ENCODE peak calls at places on chromosomes 6 and 20, in nine cellular contexts. N is left ventricle myocardium inferior; H is NCI-H2081; Q is foreskin fibroblast; O is stimulated activated CD4-positive, alpha-beta T cell treated with anti-CD3 and anti-CD28 coated beads, Interleukin-1b, Interleukin-23, amount 100 ng/mL, for 4 hours; Y is effector CD4-positive, alpha-beta T cell; L is HCT116; Z is RPMI8226; A is natural killer cell treated with Interleukin-12 subunit alpha and Interleukin-12 subunit beta and Interleukin-15 and Interleukin-18, amount 100 ng/mL, for 72 hours. B is an unnamed sample.

GRCh38 chr6:287500-287883 is 4.8 kb upstream of the DUSP22 start:
- DNase-seq in Y (no peak), L (no peak), Q (no peak), A (no peak), N (no peak), Z (peak), H (no peak), O (no peak), B (no peak)

GRCh38 chr20:40668449-40669228 is 20.4 kb downstream of the MAFB start:
- DNase-seq in Y (no peak), Q (no peak), Z (no peak), N (no peak), O (no peak), A (no peak), L (no peak), H (no peak), B (no peak)

GRCh38 chr20:41316602-41317535 is 662 bp downstream of the ZHX3 start:
- DNase-seq in N (peak), Y (peak), O (peak), A (peak), L (no peak), H (peak), Z (peak), Q (peak), B (peak)

GRCh38 chr20:34562643-34563042 is 4.1 kb downstream of the MAP1LC3A start:
- DNase-seq in L (no peak), A (no peak), Q (peak), H (no peak), N (no peak), O (no peak), Z (peak), Y (no peak), B (no peak)

GRCh38 chr20:33790571-33790970 is 20.6 kb upstream of the CHMP4B start:
- DNase-seq in A (no peak), N (no peak), L (no peak), H (no peak), Z (no peak), Y (no peak), O (no peak), Q (no peak), B (no peak)

GRCh38 chr20:19764207-19764606 is 6.1 kb downstream of the RIN2 start:
- DNase-seq in Q (no peak), Y (no peak), A (no peak), L (no peak), N (no peak), O (no peak), Z (no peak), H (no peak), B (no peak)

GRCh38 chr6:613981-614380 is 42.9 kb downstream of the HUS1B start:
- DNase-seq in O (no peak), Y (no peak), N (no peak), L (no peak), H (no peak), A (no peak), Z (no peak), Q (no peak), B (no peak)

GRCh38 chr6:33208089-33208967 is at the start of gene RING1:
- DNase-seq in L (no peak), Q (peak), A (peak), Z (peak), Y (peak), H (peak), O (peak), N (peak), B (peak)

GRCh38 chr6:2957696-2958330 is 13.6 kb downstream of the SERPINB6 start:
- DNase-seq in Y (no peak), L (no peak), N (peak), Q (no peak), H (no peak), O (no peak), Z (no peak), A (no peak), B (no peak)

GRCh38 chr6:52493669-52494068 is 73.5 kb downstream of the EFHC1 start:
- DNase-seq in Z (no peak), H (no peak), L (no peak), N (no peak), O (no peak), Q (peak), Y (no peak), A (no peak), B (no peak)

GRCh38 chr6:4308354-4308753 is 173.0 kb upstream of the ECI2 start:
- DNase-seq in O (no peak), H (no peak), A (no peak), Y (no peak), Z (no peak), L (no peak), Q (no peak), N (no peak), B (no peak)

GRCh38 chr6:33856655-33857054 is 52.9 kb upstream of the MLN start:
- DNase-seq in Z (peak), H (no peak), Q (no peak), L (no peak), N (no peak), A (peak), O (peak), Y (peak), B (peak)

GRCh38 chr6:88650029-88650619 is 313.3 kb downstream of the RNGTT start:
- DNase-seq in L (no peak), Y (no peak), Q (peak), A (no peak), Z (peak), H (no peak), O (no peak), N (no peak), B (no peak)

GRCh38 chr6:55047433-55048044 is 126.8 kb upstream of the HCRTR2 start:
- DNase-seq in Q (no peak), Y (no peak), Z (no peak), N (no peak), O (no peak), H (peak), A (no peak), L (no peak), B (no peak)

GRCh38 chr6:89410231-89411018 is 1.6 kb downstream of the RRAGD start:
- DNase-seq in N (no peak), H (no peak), Z (peak), A (no peak), L (no peak), O (no peak), Y (no peak), Q (peak), B (no peak)

GRCh38 chr6:79559706-79560105 is 22.5 kb upstream of the LCA5 start:
- DNase-seq in L (no peak), A (no peak), N (no peak), Q (no peak), H (no peak), Y (no peak), O (no peak), Z (no peak), B (no peak)

GRCh38 chr6:113588646-113589045 is 268.5 kb upstream of the MARCKS start:
- DNase-seq in O (no peak), N (no peak), A (no peak), L (no peak), Q (peak), Y (no peak), Z (no peak), H (no peak), B (no peak)

GRCh38 chr20:16553684-16554083 is 19.6 kb downstream of the KIF16B start:
- DNase-seq in Q (no peak), H (no peak), O (no peak), Y (no peak), A (no peak), L (no peak), Z (no peak), N (no peak), B (no peak)

GRCh38 chr6:166598441-166599138 is 12.1 kb upstream of the RAMACL start:
- DNase-seq in N (peak), Q (peak), L (no peak), O (no peak), Y (no peak), H (no peak), Z (no peak), A (no peak), B (no peak)

GRCh38 chr6:137494281-137494966 is at the start of gene OLIG3:
- DNase-seq in L (no peak), A (no peak), Q (no peak), Z (no peak), H (no peak), O (no peak), N (no peak), Y (no peak), B (no peak)

GRCh38 chr20:19647992-19648391 is 110.1 kb upstream of the RIN2 start:
- DNase-seq in L (no peak), Q (no peak), Z (no peak), Y (no peak), A (no peak), H (no peak), O (no peak), N (no peak), B (no peak)

GRCh38 chr6:20211037-20211940 is 980 bp downstream of the MBOAT1 start:
- DNase-seq in Y (no peak), Z (peak), A (no peak), H (no peak), O (no peak), L (no peak), Q (peak), N (no peak), B (peak)

GRCh38 chr6:163645560-163645959 is 231.0 kb downstream of the QKI start:
- DNase-seq in A (no peak), H (no peak), Z (no peak), Q (no peak), L (no peak), Y (no peak), N (no peak), O (no peak), B (no peak)

GRCh38 chr6:20664250-20664649 is 130.0 kb downstream of the CDKAL1 start:
- DNase-seq in Y (no peak), A (no peak), L (no peak), Q (no peak), N (no peak), O (no peak), Z (no peak), H (no peak), B (no peak)

GRCh38 chr6:102853249-102853955 is 1459.9 kb downstream of the GRIK2 start:
- DNase-seq in H (peak), A (no peak), N (no peak), Z (no peak), L (no peak), Q (no peak), Y (no peak), O (no peak), B (no peak)

GRCh38 chr20:24627926-24628325 is 158.5 kb downstream of the SYNDIG1 start:
- DNase-seq in Y (no peak), L (no peak), O (no peak), N (no peak), H (no peak), Z (no peak), Q (no peak), A (no peak), B (no peak)

GRCh38 chr6:130900913-130901312 is 73.7 kb downstream of the SMLR1 start:
- DNase-seq in Y (no peak), H (no peak), A (no peak), O (no peak), Z (no peak), Q (peak), L (peak), N (peak), B (no peak)